ENCODE peak calls at places on chromosomes 4 and X, in nine cellular contexts. W, G, Y, F, R, O, Q, I and D are unnamed samples.

GRCh38 chr4:159051245-159052071 is 51.4 kb upstream of the RAPGEF2 start:
- DNase-seq in W (no peak), G (no peak), Y (no peak), F (no peak), R (no peak), O (no peak), Q (no peak), I (peak; percentile 53), D (no peak)

GRCh38 chr4:10096201-10096975 is 20.2 kb downstream of the WDR1 start:
- DNase-seq in W (peak; percentile 63), G (peak; percentile 58), Y (no peak), F (no peak), R (no peak), O (peak; percentile 90), Q (peak; percentile 76), I (no peak), D (no peak)

GRCh38 chr4:8414377-8414776 is 26.1 kb downstream of the ACOX3 start:
- DNase-seq in W (no peak), G (no peak), Y (no peak), F (no peak), R (no peak), O (no peak), Q (no peak), I (no peak), D (no peak)

GRCh38 chrX:104445591-104445990 is 120.4 kb upstream of the IL1RAPL2 start:
- DNase-seq in W (no peak), G (no peak), Y (no peak), F (no peak), R (no peak), O (no peak), Q (no peak), I (no peak), D (no peak)

GRCh38 chr4:10926025-10926424 is 241.5 kb upstream of the CLNK start:
- DNase-seq in W (no peak), G (no peak), Y (no peak), F (no peak), R (no peak), O (no peak), Q (no peak), I (no peak), D (no peak)

GRCh38 chrX:153941331-153942252 is 2.9 kb downstream of the RENBP start:
- DNase-seq in W (no peak), G (no peak), Y (no peak), F (no peak), R (no peak), O (no peak), Q (no peak), I (peak; percentile 53), D (no peak)

GRCh38 chrX:123809854-123810375 is 49.9 kb upstream of the XIAP start:
- DNase-seq in W (no peak), G (no peak), Y (no peak), F (no peak), R (no peak), O (no peak), Q (no peak), I (no peak), D (no peak)

GRCh38 chr4:185987976-185988627 is 80.9 kb upstream of the TLR3 start:
- DNase-seq in W (no peak), G (no peak), Y (no peak), F (no peak), R (no peak), O (no peak), Q (no peak), I (no peak), D (no peak)

GRCh38 chr4:1305781-1306455 is 16.2 kb downstream of the MAEA start:
- DNase-seq in W (no peak), G (no peak), Y (no peak), F (no peak), R (no peak), O (peak; percentile 38), Q (peak; percentile 33), I (no peak), D (no peak)

GRCh38 chr4:14583331-14583730 is 418.9 kb upstream of the CPEB2 start:
- DNase-seq in W (no peak), G (no peak), Y (no peak), F (no peak), R (no peak), O (no peak), Q (no peak), I (no peak), D (no peak)

GRCh38 chr4:56958111-56958517 is 19.3 kb downstream of the NOA1 start:
- DNase-seq in W (peak; percentile 65), G (no peak), Y (peak; percentile 92), F (peak; percentile 74), R (no peak), O (no peak), Q (no peak), I (no peak), D (peak; percentile 97)

GRCh38 chr4:4627906-4628305 is 86.1 kb upstream of the STX18 start:
- DNase-seq in W (no peak), G (no peak), Y (no peak), F (no peak), R (peak; percentile 64), O (no peak), Q (no peak), I (no peak), D (no peak)

GRCh38 chrX:22399793-22400192 is 127.1 kb downstream of the CBLL2 start:
- DNase-seq in W (no peak), G (no peak), Y (no peak), F (no peak), R (no peak), O (no peak), Q (peak; percentile 57), I (no peak), D (no peak)

GRCh38 chrX:2500091-2500680 is 590 bp downstream of the DHRSX start:
- DNase-seq in W (peak; percentile 30), G (no peak), Y (no peak), F (no peak), R (peak; percentile 84), O (peak; percentile 90), Q (no peak), I (peak; percentile 64), D (no peak)
- TF ChIP-seq POLR2AphosphoS5 in W (no peak), G (no peak), Y (no peak), F (no peak), R (no peak), O (peak; percentile 29), Q (peak; percentile 18), I (no peak), D (peak; percentile 28)

DNA sequence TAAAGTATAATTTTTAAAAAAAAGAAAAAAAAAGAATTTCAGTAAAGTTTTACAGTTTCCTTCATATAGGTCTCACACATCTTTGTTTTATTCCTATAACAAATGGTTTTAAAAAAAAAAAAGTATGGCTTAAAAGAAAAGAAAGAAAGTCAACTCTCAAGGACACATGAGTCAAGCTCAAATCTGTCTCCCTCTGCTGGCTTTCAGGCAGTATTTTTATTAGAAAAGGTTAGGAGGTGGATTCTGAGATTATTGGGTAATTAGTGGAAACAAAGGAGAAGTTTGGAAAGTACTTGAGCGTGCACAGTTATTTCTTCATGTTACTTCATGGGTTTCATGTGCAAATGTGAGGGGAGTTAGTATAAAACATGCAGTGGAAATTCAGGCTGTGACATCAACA is 36.6 kb upstream of the BTC start:
- DNase-seq in W (no peak), G (no peak), Y (no peak), F (no peak), R (no peak), O (no peak), Q (no peak), I (no peak), D (no peak)
- TF ChIP-seq CTCF in W (no peak), G (peak; percentile 12), Y (no peak), F (no peak), R (peak; percentile 43), O (no peak), Q (peak; percentile 42), I (no peak), D (no peak)

GRCh38 chr4:122830392-122831095 is 3.9 kb downstream of the FGF2 start:
- DNase-seq in W (no peak), G (no peak), Y (no peak), F (no peak), R (no peak), O (no peak), Q (no peak), I (no peak), D (no peak)
- H3K4me3 ChIP-seq in W (no peak overlapping the region), G (no peak overlapping the region), Y (no peak overlapping the region), F (peak overlapping the region; percentile 79), R (peak overlapping the region; percentile 96), O (no peak overlapping the region), Q (no peak overlapping the region), I (peak overlapping the region; percentile 68), D (no peak overlapping the region)

DNA sequence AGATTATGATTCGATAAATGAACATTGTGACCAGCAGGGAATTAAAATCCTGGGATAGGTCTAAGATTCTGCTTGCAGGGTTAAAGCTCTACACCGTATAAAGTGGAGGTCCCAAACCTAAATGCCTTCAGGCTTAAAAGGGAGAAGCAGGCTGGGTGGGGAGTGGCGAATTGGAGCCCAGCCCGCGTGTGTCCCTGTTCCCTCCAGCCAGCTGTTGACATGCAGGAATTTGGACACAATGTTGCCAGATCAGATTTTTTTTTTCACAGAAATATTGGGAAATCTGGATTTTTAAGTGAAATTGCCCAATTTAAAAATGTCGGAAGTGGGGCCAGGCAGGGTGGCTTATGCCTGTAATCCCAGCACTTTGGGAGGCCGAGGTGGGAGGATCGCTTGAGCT is 60.5 kb downstream of the ELF4 start:
- DNase-seq in W (no peak), G (no peak), Y (no peak), F (no peak), R (no peak), O (no peak), Q (no peak), I (no peak), D (no peak)
- TF ChIP-seq POLR2AphosphoS5 in W (no peak), G (no peak), Y (no peak), F (no peak), R (no peak), O (no peak), Q (no peak), I (no peak), D (no peak)

GRCh38 chr4:55736605-55737183 is 82.9 kb upstream of the EXOC1L start:
- DNase-seq in W (no peak), G (no peak), Y (no peak), F (no peak), R (peak; percentile 19), O (no peak), Q (peak; percentile 23), I (peak; percentile 37), D (no peak)
- TF ChIP-seq CTCF in W (peak; percentile 39), G (peak; percentile 39), Y (peak; percentile 13), F (no peak), R (peak; percentile 56), O (peak; percentile 21), Q (peak; percentile 23), I (no peak), D (no peak)

DNA sequence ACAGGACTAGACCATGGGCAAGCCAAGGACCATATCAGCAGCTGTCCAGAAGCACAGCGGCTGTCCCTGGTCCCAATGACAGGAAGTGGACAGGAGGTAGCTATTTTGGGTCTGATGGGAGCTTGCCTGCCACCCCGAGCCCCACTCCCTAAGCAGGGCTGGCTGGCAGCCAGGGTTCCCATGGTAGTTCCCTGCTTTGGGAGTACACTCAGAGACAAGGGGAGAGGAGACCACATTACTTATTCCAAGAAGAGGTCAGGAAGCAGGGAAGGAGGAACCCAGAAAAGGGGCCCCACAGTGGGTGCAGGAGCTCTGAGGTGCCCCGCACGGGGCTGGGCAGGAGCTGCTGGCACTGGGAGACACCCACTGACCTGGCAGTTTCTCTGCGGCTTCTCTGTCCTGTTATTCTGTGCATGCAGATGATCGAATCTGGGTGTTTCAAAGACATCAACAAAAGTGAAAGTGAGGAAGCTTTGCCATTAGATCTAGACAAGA is 36.3 kb downstream of the HTT-AS start:
- DNase-seq in W (no peak), G (no peak), Y (no peak), F (no peak), R (no peak), O (peak; percentile 77), Q (no peak), I (no peak), D (no peak)
- H3K4me3 ChIP-seq in W (peak overlapping the region; percentile 25), G (peak overlapping the region; percentile 11), Y (peak overlapping the region; percentile 22), F (peak overlapping the region; percentile 37), R (no peak overlapping the region), O (peak overlapping the region; percentile 20), Q (no peak overlapping the region), I (no peak overlapping the region), D (peak overlapping the region; percentile 25)